ENCODE peak calls at places on chromosomes 2 and 18, in ten cellular contexts. One of them, this sample, is unnamed.

GRCh38 chr18:74501386-74501785 is 5.2 kb downstream of the CNDP2 start:
- DNase-seq in NCI-H2171: no peak
- DNase-seq in amygdala: no peak
- DNase-seq in activated CD8-positive, alpha-beta T cell treated with anti-CD3 and anti-CD28 coated beads for 36 hours: no peak
- DNase-seq in activated CD4-positive, CD25-positive, alpha-beta regulatory T cell treated with anti-CD3 and anti-CD28 coated beads, Interleukin-2, amount 50 U/mL, for 72 hours: no peak
- DNase-seq in fibroblast of the aortic adventitia: no peak
- DNase-seq in uterus: no peak
- DNase-seq in COR-L47: no peak
- DNase-seq in nucleus accumbens: no peak
- DNase-seq in brain microvascular endothelial cell: no peak
- DNase-seq in this sample: no peak

GRCh38 chr2:24724111-24724775 is 68.9 kb downstream of the PTRHD1 start:
- DNase-seq in amygdala: no peak
- DNase-seq in NCI-H2171: no peak
- DNase-seq in activated CD8-positive, alpha-beta T cell treated with anti-CD3 and anti-CD28 coated beads for 36 hours: no peak
- DNase-seq in fibroblast of the aortic adventitia: no peak
- DNase-seq in brain microvascular endothelial cell: no peak
- DNase-seq in uterus: no peak
- DNase-seq in COR-L47: no peak
- DNase-seq in activated CD4-positive, CD25-positive, alpha-beta regulatory T cell treated with anti-CD3 and anti-CD28 coated beads, Interleukin-2, amount 50 U/mL, for 72 hours: no peak
- DNase-seq in nucleus accumbens: no peak
- DNase-seq in this sample: no peak

GRCh38 chr18:64202836-64203235 is 53.9 kb upstream of the LINC00305 start:
- DNase-seq in nucleus accumbens: peak
- DNase-seq in fibroblast of the aortic adventitia: no peak
- DNase-seq in NCI-H2171: no peak
- DNase-seq in activated CD8-positive, alpha-beta T cell treated with anti-CD3 and anti-CD28 coated beads for 36 hours: no peak
- DNase-seq in uterus: no peak
- DNase-seq in activated CD4-positive, CD25-positive, alpha-beta regulatory T cell treated with anti-CD3 and anti-CD28 coated beads, Interleukin-2, amount 50 U/mL, for 72 hours: no peak
- DNase-seq in COR-L47: no peak
- DNase-seq in amygdala: no peak
- DNase-seq in brain microvascular endothelial cell: no peak
- DNase-seq in this sample: no peak

GRCh38 chr2:141001750-141002149 is 1129.1 kb downstream of the LRP1B start:
- DNase-seq in activated CD8-positive, alpha-beta T cell treated with anti-CD3 and anti-CD28 coated beads for 36 hours: no peak
- DNase-seq in NCI-H2171: no peak
- DNase-seq in amygdala: no peak
- DNase-seq in nucleus accumbens: no peak
- DNase-seq in COR-L47: no peak
- DNase-seq in uterus: no peak
- DNase-seq in brain microvascular endothelial cell: no peak
- DNase-seq in fibroblast of the aortic adventitia: peak
- DNase-seq in activated CD4-positive, CD25-positive, alpha-beta regulatory T cell treated with anti-CD3 and anti-CD28 coated beads, Interleukin-2, amount 50 U/mL, for 72 hours: no peak
- DNase-seq in this sample: no peak

GRCh38 chr2:98913916-98914712 is 21.9 kb downstream of the CRACDL start:
- DNase-seq in amygdala: no peak
- DNase-seq in fibroblast of the aortic adventitia: no peak
- DNase-seq in nucleus accumbens: no peak
- DNase-seq in brain microvascular endothelial cell: no peak
- DNase-seq in activated CD4-positive, CD25-positive, alpha-beta regulatory T cell treated with anti-CD3 and anti-CD28 coated beads, Interleukin-2, amount 50 U/mL, for 72 hours: peak
- DNase-seq in NCI-H2171: no peak
- DNase-seq in activated CD8-positive, alpha-beta T cell treated with anti-CD3 and anti-CD28 coated beads for 36 hours: no peak
- DNase-seq in uterus: no peak
- DNase-seq in COR-L47: peak
- DNase-seq in this sample: no peak

GRCh38 chr2:179311071-179311470 is 46.4 kb upstream of the SESTD1 start:
- DNase-seq in activated CD4-positive, CD25-positive, alpha-beta regulatory T cell treated with anti-CD3 and anti-CD28 coated beads, Interleukin-2, amount 50 U/mL, for 72 hours: no peak
- DNase-seq in NCI-H2171: no peak
- DNase-seq in brain microvascular endothelial cell: no peak
- DNase-seq in nucleus accumbens: no peak
- DNase-seq in amygdala: no peak
- DNase-seq in uterus: no peak
- DNase-seq in COR-L47: peak
- DNase-seq in fibroblast of the aortic adventitia: no peak
- DNase-seq in activated CD8-positive, alpha-beta T cell treated with anti-CD3 and anti-CD28 coated beads for 36 hours: no peak
- DNase-seq in this sample: no peak

GRCh38 chr2:6372317-6372903 is 493.3 kb downstream of the CMPK2 start:
- DNase-seq in uterus: no peak
- DNase-seq in COR-L47: no peak
- DNase-seq in brain microvascular endothelial cell: peak
- DNase-seq in activated CD4-positive, CD25-positive, alpha-beta regulatory T cell treated with anti-CD3 and anti-CD28 coated beads, Interleukin-2, amount 50 U/mL, for 72 hours: no peak
- DNase-seq in amygdala: no peak
- DNase-seq in nucleus accumbens: no peak
- DNase-seq in activated CD8-positive, alpha-beta T cell treated with anti-CD3 and anti-CD28 coated beads for 36 hours: no peak
- DNase-seq in fibroblast of the aortic adventitia: peak
- DNase-seq in NCI-H2171: no peak
- DNase-seq in this sample: no peak

GRCh38 chr2:157871415-157871814 is 4.7 kb downstream of the ACVR1 start:
- DNase-seq in amygdala: no peak
- DNase-seq in COR-L47: no peak
- DNase-seq in fibroblast of the aortic adventitia: no peak
- DNase-seq in activated CD8-positive, alpha-beta T cell treated with anti-CD3 and anti-CD28 coated beads for 36 hours: no peak
- DNase-seq in activated CD4-positive, CD25-positive, alpha-beta regulatory T cell treated with anti-CD3 and anti-CD28 coated beads, Interleukin-2, amount 50 U/mL, for 72 hours: no peak
- DNase-seq in uterus: no peak
- DNase-seq in brain microvascular endothelial cell: no peak
- DNase-seq in NCI-H2171: no peak
- DNase-seq in nucleus accumbens: no peak
- DNase-seq in this sample: no peak

GRCh38 chr2:98487806-98488189 is 43.1 kb downstream of the INPP4A start:
- DNase-seq in NCI-H2171: no peak
- DNase-seq in amygdala: no peak
- DNase-seq in COR-L47: no peak
- DNase-seq in activated CD4-positive, CD25-positive, alpha-beta regulatory T cell treated with anti-CD3 and anti-CD28 coated beads, Interleukin-2, amount 50 U/mL, for 72 hours: peak
- DNase-seq in fibroblast of the aortic adventitia: no peak
- DNase-seq in nucleus accumbens: no peak
- DNase-seq in uterus: no peak
- DNase-seq in activated CD8-positive, alpha-beta T cell treated with anti-CD3 and anti-CD28 coated beads for 36 hours: peak
- DNase-seq in brain microvascular endothelial cell: peak
- DNase-seq in this sample: no peak

GRCh38 chr2:23418490-23418911 is 33.5 kb downstream of the KLHL29 start:
- DNase-seq in uterus: no peak
- DNase-seq in activated CD8-positive, alpha-beta T cell treated with anti-CD3 and anti-CD28 coated beads for 36 hours: no peak
- DNase-seq in COR-L47: no peak
- DNase-seq in amygdala: no peak
- DNase-seq in nucleus accumbens: no peak
- DNase-seq in NCI-H2171: no peak
- DNase-seq in activated CD4-positive, CD25-positive, alpha-beta regulatory T cell treated with anti-CD3 and anti-CD28 coated beads, Interleukin-2, amount 50 U/mL, for 72 hours: no peak
- DNase-seq in brain microvascular endothelial cell: peak
- DNase-seq in fibroblast of the aortic adventitia: peak
- DNase-seq in this sample: no peak

GRCh38 chr18:77737412-77737811 is 487.8 kb downstream of the GALR1 start:
- DNase-seq in brain microvascular endothelial cell: no peak
- DNase-seq in activated CD8-positive, alpha-beta T cell treated with anti-CD3 and anti-CD28 coated beads for 36 hours: no peak
- DNase-seq in fibroblast of the aortic adventitia: no peak
- DNase-seq in COR-L47: no peak
- DNase-seq in nucleus accumbens: no peak
- DNase-seq in activated CD4-positive, CD25-positive, alpha-beta regulatory T cell treated with anti-CD3 and anti-CD28 coated beads, Interleukin-2, amount 50 U/mL, for 72 hours: no peak
- DNase-seq in NCI-H2171: no peak
- DNase-seq in uterus: no peak
- DNase-seq in amygdala: no peak
- DNase-seq in this sample: no peak

GRCh38 chr18:44823782-44824181 is 143.1 kb downstream of the SETBP1 start:
- DNase-seq in nucleus accumbens: no peak
- DNase-seq in NCI-H2171: no peak
- DNase-seq in brain microvascular endothelial cell: no peak
- DNase-seq in activated CD8-positive, alpha-beta T cell treated with anti-CD3 and anti-CD28 coated beads for 36 hours: peak
- DNase-seq in amygdala: no peak
- DNase-seq in COR-L47: no peak
- DNase-seq in fibroblast of the aortic adventitia: peak
- DNase-seq in uterus: peak
- DNase-seq in activated CD4-positive, CD25-positive, alpha-beta regulatory T cell treated with anti-CD3 and anti-CD28 coated beads, Interleukin-2, amount 50 U/mL, for 72 hours: no peak
- DNase-seq in this sample: no peak

GRCh38 chr2:162244559-162245031 is 1.4 kb upstream of the FAP start:
- DNase-seq in NCI-H2171: no peak
- DNase-seq in activated CD8-positive, alpha-beta T cell treated with anti-CD3 and anti-CD28 coated beads for 36 hours: no peak
- DNase-seq in amygdala: no peak
- DNase-seq in uterus: peak
- DNase-seq in brain microvascular endothelial cell: peak
- DNase-seq in fibroblast of the aortic adventitia: peak
- DNase-seq in COR-L47: no peak
- DNase-seq in nucleus accumbens: no peak
- DNase-seq in activated CD4-positive, CD25-positive, alpha-beta regulatory T cell treated with anti-CD3 and anti-CD28 coated beads, Interleukin-2, amount 50 U/mL, for 72 hours: no peak
- DNase-seq in this sample: no peak

GRCh38 chr2:163155279-163155883 is 316.8 kb upstream of the KCNH7 start:
- DNase-seq in COR-L47: peak
- DNase-seq in uterus: no peak
- DNase-seq in fibroblast of the aortic adventitia: peak
- DNase-seq in amygdala: no peak
- DNase-seq in activated CD4-positive, CD25-positive, alpha-beta regulatory T cell treated with anti-CD3 and anti-CD28 coated beads, Interleukin-2, amount 50 U/mL, for 72 hours: no peak
- DNase-seq in nucleus accumbens: no peak
- DNase-seq in brain microvascular endothelial cell: no peak
- DNase-seq in activated CD8-positive, alpha-beta T cell treated with anti-CD3 and anti-CD28 coated beads for 36 hours: peak
- DNase-seq in NCI-H2171: no peak
- DNase-seq in this sample: peak

GRCh38 chr18:59264136-59264571 is 9.1 kb downstream of the RAX start:
- DNase-seq in activated CD8-positive, alpha-beta T cell treated with anti-CD3 and anti-CD28 coated beads for 36 hours: no peak
- DNase-seq in uterus: no peak
- DNase-seq in COR-L47: no peak
- DNase-seq in fibroblast of the aortic adventitia: no peak
- DNase-seq in nucleus accumbens: no peak
- DNase-seq in activated CD4-positive, CD25-positive, alpha-beta regulatory T cell treated with anti-CD3 and anti-CD28 coated beads, Interleukin-2, amount 50 U/mL, for 72 hours: no peak
- DNase-seq in brain microvascular endothelial cell: no peak
- DNase-seq in amygdala: no peak
- DNase-seq in NCI-H2171: no peak
- DNase-seq in this sample: no peak

GRCh38 chr2:45441571-45441970 is 169.5 kb downstream of the SRBD1 start:
- DNase-seq in uterus: no peak
- DNase-seq in brain microvascular endothelial cell: no peak
- DNase-seq in nucleus accumbens: no peak
- DNase-seq in activated CD8-positive, alpha-beta T cell treated with anti-CD3 and anti-CD28 coated beads for 36 hours: no peak
- DNase-seq in activated CD4-positive, CD25-positive, alpha-beta regulatory T cell treated with anti-CD3 and anti-CD28 coated beads, Interleukin-2, amount 50 U/mL, for 72 hours: no peak
- DNase-seq in amygdala: no peak
- DNase-seq in NCI-H2171: no peak
- DNase-seq in fibroblast of the aortic adventitia: no peak
- DNase-seq in COR-L47: no peak
- DNase-seq in this sample: no peak

GRCh38 chr2:170500770-170501169 is 214.4 kb upstream of the SP5 start:
- DNase-seq in fibroblast of the aortic adventitia: no peak
- DNase-seq in uterus: no peak
- DNase-seq in amygdala: no peak
- DNase-seq in brain microvascular endothelial cell: no peak
- DNase-seq in activated CD8-positive, alpha-beta T cell treated with anti-CD3 and anti-CD28 coated beads for 36 hours: no peak
- DNase-seq in nucleus accumbens: no peak
- DNase-seq in activated CD4-positive, CD25-positive, alpha-beta regulatory T cell treated with anti-CD3 and anti-CD28 coated beads, Interleukin-2, amount 50 U/mL, for 72 hours: no peak
- DNase-seq in NCI-H2171: no peak
- DNase-seq in COR-L47: no peak
- DNase-seq in this sample: no peak

GRCh38 chr18:36355511-36355910 is 58.0 kb downstream of the FHOD3 start:
- DNase-seq in NCI-H2171: no peak
- DNase-seq in uterus: no peak
- DNase-seq in activated CD8-positive, alpha-beta T cell treated with anti-CD3 and anti-CD28 coated beads for 36 hours: no peak
- DNase-seq in activated CD4-positive, CD25-positive, alpha-beta regulatory T cell treated with anti-CD3 and anti-CD28 coated beads, Interleukin-2, amount 50 U/mL, for 72 hours: no peak
- DNase-seq in nucleus accumbens: no peak
- DNase-seq in COR-L47: no peak
- DNase-seq in amygdala: no peak
- DNase-seq in fibroblast of the aortic adventitia: no peak
- DNase-seq in brain microvascular endothelial cell: no peak
- DNase-seq in this sample: no peak

GRCh38 chr2:191051825-191052778 is 38.1 kb upstream of the STAT1 start:
- DNase-seq in activated CD8-positive, alpha-beta T cell treated with anti-CD3 and anti-CD28 coated beads for 36 hours: no peak
- DNase-seq in activated CD4-positive, CD25-positive, alpha-beta regulatory T cell treated with anti-CD3 and anti-CD28 coated beads, Interleukin-2, amount 50 U/mL, for 72 hours: no peak
- DNase-seq in COR-L47: peak
- DNase-seq in amygdala: no peak
- DNase-seq in uterus: no peak
- DNase-seq in NCI-H2171: peak
- DNase-seq in nucleus accumbens: no peak
- DNase-seq in brain microvascular endothelial cell: peak
- DNase-seq in fibroblast of the aortic adventitia: peak
- DNase-seq in this sample: peak

GRCh38 chr2:235740821-235741220 is 247.0 kb downstream of the AGAP1 start:
- DNase-seq in uterus: no peak
- DNase-seq in brain microvascular endothelial cell: no peak
- DNase-seq in activated CD8-positive, alpha-beta T cell treated with anti-CD3 and anti-CD28 coated beads for 36 hours: peak
- DNase-seq in nucleus accumbens: no peak
- DNase-seq in amygdala: no peak
- DNase-seq in COR-L47: peak
- DNase-seq in activated CD4-positive, CD25-positive, alpha-beta regulatory T cell treated with anti-CD3 and anti-CD28 coated beads, Interleukin-2, amount 50 U/mL, for 72 hours: no peak
- DNase-seq in NCI-H2171: no peak
- DNase-seq in fibroblast of the aortic adventitia: no peak
- DNase-seq in this sample: no peak

GRCh38 chr2:219031005-219031738 is 10.1 kb downstream of the CFAP65 start:
- DNase-seq in nucleus accumbens: no peak
- DNase-seq in activated CD8-positive, alpha-beta T cell treated with anti-CD3 and anti-CD28 coated beads for 36 hours: no peak
- DNase-seq in COR-L47: no peak
- DNase-seq in NCI-H2171: no peak
- DNase-seq in uterus: no peak
- DNase-seq in amygdala: no peak
- DNase-seq in fibroblast of the aortic adventitia: no peak
- DNase-seq in activated CD4-positive, CD25-positive, alpha-beta regulatory T cell treated with anti-CD3 and anti-CD28 coated beads, Interleukin-2, amount 50 U/mL, for 72 hours: no peak
- DNase-seq in brain microvascular endothelial cell: no peak
- DNase-seq in this sample: no peak

GRCh38 chr2:220669324-220669723 is 902.8 kb downstream of the EPHA4 start:
- DNase-seq in NCI-H2171: no peak
- DNase-seq in brain microvascular endothelial cell: no peak
- DNase-seq in activated CD4-positive, CD25-positive, alpha-beta regulatory T cell treated with anti-CD3 and anti-CD28 coated beads, Interleukin-2, amount 50 U/mL, for 72 hours: no peak
- DNase-seq in amygdala: no peak
- DNase-seq in nucleus accumbens: no peak
- DNase-seq in activated CD8-positive, alpha-beta T cell treated with anti-CD3 and anti-CD28 coated beads for 36 hours: no peak
- DNase-seq in COR-L47: no peak
- DNase-seq in uterus: no peak
- DNase-seq in fibroblast of the aortic adventitia: no peak
- DNase-seq in this sample: no peak

GRCh38 chr2:3293221-3293620 is 84.4 kb downstream of the EIPR1 start:
- DNase-seq in fibroblast of the aortic adventitia: no peak
- DNase-seq in nucleus accumbens: no peak
- DNase-seq in activated CD8-positive, alpha-beta T cell treated with anti-CD3 and anti-CD28 coated beads for 36 hours: no peak
- DNase-seq in COR-L47: no peak
- DNase-seq in NCI-H2171: no peak
- DNase-seq in uterus: no peak
- DNase-seq in amygdala: no peak
- DNase-seq in brain microvascular endothelial cell: no peak
- DNase-seq in activated CD4-positive, CD25-positive, alpha-beta regulatory T cell treated with anti-CD3 and anti-CD28 coated beads, Interleukin-2, amount 50 U/mL, for 72 hours: no peak
- DNase-seq in this sample: no peak

GRCh38 chr18:22467760-22468553 is 50.2 kb upstream of the CTAGE1 start:
- DNase-seq in amygdala: no peak
- DNase-seq in COR-L47: no peak
- DNase-seq in nucleus accumbens: no peak
- DNase-seq in activated CD4-positive, CD25-positive, alpha-beta regulatory T cell treated with anti-CD3 and anti-CD28 coated beads, Interleukin-2, amount 50 U/mL, for 72 hours: no peak
- DNase-seq in uterus: peak
- DNase-seq in NCI-H2171: no peak
- DNase-seq in activated CD8-positive, alpha-beta T cell treated with anti-CD3 and anti-CD28 coated beads for 36 hours: peak
- DNase-seq in brain microvascular endothelial cell: peak
- DNase-seq in fibroblast of the aortic adventitia: peak
- DNase-seq in this sample: no peak

GRCh38 chr2:23549051-23549450 is 164.1 kb downstream of the KLHL29 start:
- DNase-seq in amygdala: no peak
- DNase-seq in COR-L47: peak
- DNase-seq in brain microvascular endothelial cell: peak
- DNase-seq in NCI-H2171: peak
- DNase-seq in activated CD8-positive, alpha-beta T cell treated with anti-CD3 and anti-CD28 coated beads for 36 hours: no peak
- DNase-seq in activated CD4-positive, CD25-positive, alpha-beta regulatory T cell treated with anti-CD3 and anti-CD28 coated beads, Interleukin-2, amount 50 U/mL, for 72 hours: no peak
- DNase-seq in nucleus accumbens: no peak
- DNase-seq in uterus: no peak
- DNase-seq in fibroblast of the aortic adventitia: no peak
- DNase-seq in this sample: no peak

GRCh38 chr2:231260442-231260841 is 62.0 kb downstream of the ARMC9 start:
- DNase-seq in COR-L47: no peak
- DNase-seq in NCI-H2171: no peak
- DNase-seq in fibroblast of the aortic adventitia: peak
- DNase-seq in uterus: no peak
- DNase-seq in amygdala: no peak
- DNase-seq in nucleus accumbens: no peak
- DNase-seq in brain microvascular endothelial cell: peak
- DNase-seq in activated CD4-positive, CD25-positive, alpha-beta regulatory T cell treated with anti-CD3 and anti-CD28 coated beads, Interleukin-2, amount 50 U/mL, for 72 hours: no peak
- DNase-seq in activated CD8-positive, alpha-beta T cell treated with anti-CD3 and anti-CD28 coated beads for 36 hours: no peak
- DNase-seq in this sample: no peak

GRCh38 chr18:42925036-42925435 is 190.4 kb downstream of the RIT2 start:
- DNase-seq in activated CD8-positive, alpha-beta T cell treated with anti-CD3 and anti-CD28 coated beads for 36 hours: no peak
- DNase-seq in NCI-H2171: no peak
- DNase-seq in nucleus accumbens: no peak
- DNase-seq in COR-L47: no peak
- DNase-seq in amygdala: no peak
- DNase-seq in brain microvascular endothelial cell: no peak
- DNase-seq in fibroblast of the aortic adventitia: peak
- DNase-seq in activated CD4-positive, CD25-positive, alpha-beta regulatory T cell treated with anti-CD3 and anti-CD28 coated beads, Interleukin-2, amount 50 U/mL, for 72 hours: no peak
- DNase-seq in uterus: no peak
- DNase-seq in this sample: no peak

GRCh38 chr2:160646684-160647444 is 153.3 kb upstream of the RBMS1 start:
- DNase-seq in activated CD4-positive, CD25-positive, alpha-beta regulatory T cell treated with anti-CD3 and anti-CD28 coated beads, Interleukin-2, amount 50 U/mL, for 72 hours: no peak
- DNase-seq in amygdala: no peak
- DNase-seq in fibroblast of the aortic adventitia: no peak
- DNase-seq in brain microvascular endothelial cell: no peak
- DNase-seq in activated CD8-positive, alpha-beta T cell treated with anti-CD3 and anti-CD28 coated beads for 36 hours: no peak
- DNase-seq in uterus: no peak
- DNase-seq in COR-L47: no peak
- DNase-seq in NCI-H2171: no peak
- DNase-seq in nucleus accumbens: no peak
- DNase-seq in this sample: no peak

This sample was measured in KG1.